ENCODE peak calls at places on chromosomes 2 and 18, in four cellular contexts. X is psoas muscle, W is fibroblast of lung, Y is heart left ventricle. R is an unnamed sample.
A peak's percentile ranks its signal among the peaks of the same experiment; 100 is the strongest.

GRCh38 chr2:25844089-25844488 is 34.2 kb downstream of the ASXL2 start:
- DNase-seq in X (no peak), W (peak; percentile 72), Y (no peak), R (no peak)

GRCh38 chr2:118047273-118047898 is 33.5 kb upstream of the CCDC93 start:
- DNase-seq in X (no peak), W (peak; percentile 47), Y (no peak), R (peak; percentile 59)

GRCh38 chr2:75589344-75590105 is 28.8 kb upstream of the EVA1A start:
- DNase-seq in X (no peak), W (peak; percentile 34), Y (no peak), R (no peak)

GRCh38 chr2:18516112-18516511 is 44.3 kb downstream of the RDH14 start:
- DNase-seq in X (no peak), W (peak; percentile 57), Y (no peak), R (no peak)

GRCh38 chr18:2889761-2890192 is 43.0 kb downstream of the EMILIN2 start:
- DNase-seq in X (no peak), W (no peak), Y (no peak), R (no peak)

GRCh38 chr2:149082781-149083180 is 44.3 kb downstream of the LYPD6B start:
- DNase-seq in X (no peak), W (no peak), Y (no peak), R (no peak)

GRCh38 chr18:23356915-23357421 is 96.1 kb upstream of the RIOK3 start:
- DNase-seq in X (no peak), W (peak; percentile 50), Y (no peak), R (no peak)

GRCh38 chr18:23837591-23837990 is 148.3 kb downstream of the LAMA3 start:
- DNase-seq in X (no peak), W (peak; percentile 62), Y (no peak), R (no peak)

GRCh38 chr2:202870431-202871160 is 970 bp downstream of the ICA1L start:
- DNase-seq in X (peak; percentile 54), W (peak; percentile 46), Y (peak; percentile 49), R (peak; percentile 91)

GRCh38 chr2:195561205-195562032 is 95.6 kb upstream of the SLC39A10 start:
- DNase-seq in X (no peak), W (peak; percentile 96), Y (no peak), R (peak; percentile 96)

GRCh38 chr2:171307560-171307959 is 126.2 kb downstream of the METTL8 start:
- DNase-seq in X (no peak), W (no peak), Y (no peak), R (no peak)

GRCh38 chr2:145141981-145142380 is 622.1 kb upstream of the ZEB2 start:
- DNase-seq in X (no peak), W (no peak), Y (no peak), R (no peak)

GRCh38 chr2:163213699-163214098 is 375.1 kb upstream of the KCNH7 start:
- DNase-seq in X (no peak), W (peak; percentile 14), Y (no peak), R (no peak)

GRCh38 chr2:60405266-60405665 is 148.2 kb downstream of the BCL11A start:
- DNase-seq in X (no peak), W (no peak), Y (no peak), R (no peak)

GRCh38 chr2:71665168-71666093 is 212.1 kb downstream of the DYSF start:
- DNase-seq in X (peak; percentile 71), W (no peak), Y (peak; percentile 80), R (no peak)

GRCh38 chr2:137383391-137383790 is 580.9 kb upstream of the HNMT start:
- DNase-seq in X (no peak), W (no peak), Y (no peak), R (no peak)

GRCh38 chr2:38666578-38666926 is 638 bp downstream of the GALM start:
- DNase-seq in X (no peak), W (peak; percentile 48), Y (no peak), R (peak; percentile 68)

GRCh38 chr2:188272121-188272520 is 19.6 kb upstream of the GULP1 start:
- DNase-seq in X (no peak), W (no peak), Y (no peak), R (no peak)

GRCh38 chr2:61167587-61167986 is 5.6 kb downstream of the C2orf74 start:
- DNase-seq in X (no peak), W (no peak), Y (no peak), R (no peak)

GRCh38 chr2:9018534-9018933 is 15.1 kb upstream of the MBOAT2 start:
- DNase-seq in X (no peak), W (no peak), Y (no peak), R (no peak)

GRCh38 chr2:26942543-26943295 is 27.7 kb upstream of the MAPRE3 start:
- DNase-seq in X (peak; percentile 60), W (peak; percentile 55), Y (peak; percentile 48), R (peak; percentile 88)

GRCh38 chr18:3269241-3269640 is 7.3 kb downstream of the MYL12B start:
- DNase-seq in X (no peak), W (no peak), Y (no peak), R (no peak)

GRCh38 chr2:181311841-181312240 is 145.3 kb upstream of the ITGA4 start:
- DNase-seq in X (no peak), W (no peak), Y (no peak), R (peak; percentile 76)

GRCh38 chr2:96506907-96507240 is 1.7 kb upstream of the NEURL3 start:
- DNase-seq in X (no peak), W (no peak), Y (no peak), R (no peak)

GRCh38 chr2:96509114-96509846 is 4.1 kb upstream of the NEURL3 start:
- DNase-seq in X (peak; percentile 87), W (peak; percentile 85), Y (peak; percentile 92), R (peak; percentile 90)

GRCh38 chr2:96507957-96508520 is 2.9 kb upstream of the NEURL3 start:
- DNase-seq in X (peak; percentile 78), W (peak; percentile 28), Y (peak; percentile 76), R (peak; percentile 92)

GRCh38 chr2:96509847-96510230 is 4.7 kb upstream of the NEURL3 start:
- DNase-seq in X (no peak), W (no peak), Y (no peak), R (no peak)

GRCh38 chr2:96508521-96509113 is 3.5 kb upstream of the NEURL3 start:
- DNase-seq in X (no peak), W (no peak), Y (no peak), R (no peak)
- H3K27ac ChIP-seq in X (no peak overlapping the region), W (no peak overlapping the region), Y (no peak overlapping the region), R (no peak overlapping the region)

GRCh38 chr18:9852266-9853081 is 33.3 kb upstream of the TXNDC2 start:
- DNase-seq in X (no peak), W (peak; percentile 51), Y (no peak), R (no peak)
- H3K4me1 ChIP-seq in X (peaks cover 34% of the 10 kb centered on the region), W (no peaks in the 10 kb centered on the region), Y (peaks cover 8% of the 10 kb centered on the region), R (no peaks in the 10 kb centered on the region)

DNA sequence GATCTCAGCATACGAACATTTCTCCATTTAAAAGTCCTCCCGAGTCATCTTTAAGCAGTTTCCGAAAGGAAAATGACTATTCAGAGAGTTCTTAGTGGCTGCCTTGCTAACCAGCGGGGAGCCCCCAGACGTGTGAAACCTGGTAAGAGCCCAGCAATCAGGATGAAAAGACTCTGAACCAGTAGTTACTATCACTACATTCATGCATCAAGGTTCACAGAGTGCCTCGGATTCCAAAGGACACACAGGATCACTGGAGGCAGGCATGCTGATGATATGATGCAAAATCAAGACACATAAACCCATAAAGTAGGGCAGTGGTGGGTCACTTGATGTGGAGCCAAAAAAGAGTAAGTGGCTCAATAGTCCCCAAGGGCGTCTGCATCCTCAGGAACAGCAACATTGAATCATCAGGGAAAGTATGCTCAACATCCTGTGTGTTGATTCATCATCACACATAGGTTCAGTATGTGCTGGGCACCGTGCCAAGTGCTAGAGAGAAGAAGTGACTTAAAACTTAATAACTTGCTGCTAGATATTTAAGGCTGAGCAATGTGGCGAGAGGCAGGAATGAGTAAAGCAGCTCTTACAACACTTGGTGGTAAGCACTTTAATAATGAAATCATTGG is 4.4 kb downstream of the CCL20 start:
- DNase-seq in X (peak; percentile 89), W (peak; percentile 100), Y (peak; percentile 95), R (no peak)
- H3K27ac ChIP-seq in X (no peak overlapping the region), W (peak overlapping the region; percentile 89), Y (peak overlapping the region; percentile 68), R (no peak overlapping the region)

DNA sequence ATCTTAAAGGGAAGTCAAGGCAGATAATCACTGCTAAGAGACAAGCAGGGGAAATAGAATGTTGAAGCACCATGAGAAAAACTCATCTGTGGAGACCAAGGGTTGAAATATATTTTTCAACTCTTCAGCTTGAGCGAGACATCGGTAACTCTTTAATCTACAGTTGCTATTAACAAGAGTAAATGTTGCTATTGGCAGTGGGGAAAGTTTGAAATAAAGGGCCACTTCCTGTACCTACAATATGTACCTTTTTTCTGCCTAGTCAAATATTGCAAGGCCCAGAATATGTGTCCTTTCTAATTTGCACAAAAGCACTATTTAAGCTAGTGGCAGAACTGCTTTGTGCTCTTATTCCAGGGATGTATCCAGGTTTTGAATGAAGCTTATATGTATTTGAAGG is 65.8 kb downstream of the EFEMP1 start:
- DNase-seq in X (no peak), W (no peak), Y (no peak), R (no peak)
- H3K4me1 ChIP-seq in X (no peaks in the 10 kb centered on the region), W (peaks cover 6% of the 10 kb centered on the region), Y (peaks cover 6% of the 10 kb centered on the region), R (peaks cover 3% of the 10 kb centered on the region)